ENCODE peak calls at places on chromosome 15, in five cellular contexts. One of them, this sample, is unnamed.

GRCh38 chr15:64429448-64429847 is 30.9 kb upstream of the ZNF609 start:
- DNase-seq in mucosa of descending colon: no peak
- DNase-seq in IMR-90: no peak
- DNase-seq in mammary epithelial cell: no peak
- DNase-seq in cardiac fibroblast: no peak
- DNase-seq in this sample: no peak

GRCh38 chr15:25643120-25643519 is 204.3 kb upstream of the UBE3A start:
- DNase-seq in mucosa of descending colon: no peak
- DNase-seq in IMR-90: no peak
- DNase-seq in mammary epithelial cell: no peak
- DNase-seq in cardiac fibroblast: no peak
- DNase-seq in this sample: no peak

GRCh38 chr15:74208901-74209559 is 6.4 kb upstream of the STRA6 start:
- DNase-seq in mucosa of descending colon: no peak
- DNase-seq in IMR-90: peak; percentile 48
- DNase-seq in mammary epithelial cell: no peak
- DNase-seq in cardiac fibroblast: peak; percentile 47
- DNase-seq in this sample: peak; percentile 67

GRCh38 chr15:25597576-25597975 is 158.8 kb upstream of the UBE3A start:
- DNase-seq in mucosa of descending colon: no peak
- DNase-seq in IMR-90: no peak
- DNase-seq in mammary epithelial cell: no peak
- DNase-seq in cardiac fibroblast: no peak
- DNase-seq in this sample: no peak

GRCh38 chr15:36501063-36501678 is 78.3 kb upstream of the CDIN1 start:
- DNase-seq in mucosa of descending colon: peak; percentile 41
- DNase-seq in IMR-90: peak; percentile 79
- DNase-seq in mammary epithelial cell: peak; percentile 63
- DNase-seq in cardiac fibroblast: peak; percentile 80
- DNase-seq in this sample: peak; percentile 83

GRCh38 chr15:77676569-77677375 is 44.1 kb upstream of the LINGO1 start:
- DNase-seq in mucosa of descending colon: no peak
- DNase-seq in IMR-90: no peak
- DNase-seq in mammary epithelial cell: no peak
- DNase-seq in cardiac fibroblast: no peak
- DNase-seq in this sample: no peak

GRCh38 chr15:78506971-78507830 is at the start of gene HYKK:
- DNase-seq in mucosa of descending colon: peak; percentile 93
- DNase-seq in IMR-90: peak; percentile 96
- DNase-seq in mammary epithelial cell: peak; percentile 98
- DNase-seq in cardiac fibroblast: peak; percentile 98
- DNase-seq in this sample: peak; percentile 99

GRCh38 chr15:33152502-33153109 is 41.9 kb downstream of the FMN1 start:
- DNase-seq in mucosa of descending colon: no peak
- DNase-seq in IMR-90: peak; percentile 11
- DNase-seq in mammary epithelial cell: peak; percentile 77
- DNase-seq in cardiac fibroblast: peak; percentile 49
- DNase-seq in this sample: peak; percentile 66

GRCh38 chr15:79394231-79394630 is 37.9 kb upstream of the MINAR1 start:
- DNase-seq in mucosa of descending colon: no peak
- DNase-seq in IMR-90: peak; percentile 79
- DNase-seq in mammary epithelial cell: no peak
- DNase-seq in cardiac fibroblast: peak; percentile 58
- DNase-seq in this sample: peak; percentile 54

GRCh38 chr15:99076555-99077308 is 28.1 kb upstream of the SYNM start:
- DNase-seq in mucosa of descending colon: peak; percentile 62
- DNase-seq in IMR-90: peak; percentile 86
- DNase-seq in mammary epithelial cell: peak; percentile 72
- DNase-seq in cardiac fibroblast: peak; percentile 88
- DNase-seq in this sample: peak; percentile 86

GRCh38 chr15:93141373-93141790 is 52.4 kb upstream of the RGMA start:
- DNase-seq in mucosa of descending colon: peak; percentile 7
- DNase-seq in IMR-90: no peak
- DNase-seq in mammary epithelial cell: no peak
- DNase-seq in cardiac fibroblast: no peak
- DNase-seq in this sample: no peak

GRCh38 chr15:70742928-70743327 is 20.4 kb downstream of the UACA start:
- DNase-seq in mucosa of descending colon: no peak
- DNase-seq in IMR-90: no peak
- DNase-seq in mammary epithelial cell: no peak
- DNase-seq in cardiac fibroblast: peak; percentile 45
- DNase-seq in this sample: peak; percentile 78

GRCh38 chr15:41622901-41623300 is 37.3 kb upstream of the MGA start:
- DNase-seq in mucosa of descending colon: no peak
- DNase-seq in IMR-90: no peak
- DNase-seq in mammary epithelial cell: no peak
- DNase-seq in cardiac fibroblast: no peak
- DNase-seq in this sample: no peak

GRCh38 chr15:64092864-64093626 is 593 bp downstream of the CIAO2A start:
- DNase-seq in mucosa of descending colon: peak; percentile 66
- DNase-seq in IMR-90: peak; percentile 64
- DNase-seq in mammary epithelial cell: peak; percentile 38
- DNase-seq in cardiac fibroblast: peak; percentile 58
- DNase-seq in this sample: peak; percentile 75

GRCh38 chr15:38564557-38565286 is at the start of gene RASGRP1:
- DNase-seq in mucosa of descending colon: peak; percentile 76
- DNase-seq in IMR-90: peak; percentile 56
- DNase-seq in mammary epithelial cell: peak; percentile 47
- DNase-seq in cardiac fibroblast: peak; percentile 37
- DNase-seq in this sample: peak; percentile 50

GRCh38 chr15:58331903-58332675 is 99.7 kb upstream of the LIPC start:
- DNase-seq in mucosa of descending colon: peak; percentile 83
- DNase-seq in IMR-90: peak; percentile 100
- DNase-seq in mammary epithelial cell: peak; percentile 98
- DNase-seq in cardiac fibroblast: peak; percentile 100
- DNase-seq in this sample: peak; percentile 100
- H3K4me3 ChIP-seq in mucosa of descending colon: no peak overlapping the region
- H3K4me3 ChIP-seq in IMR-90: no peak overlapping the region
- H3K4me3 ChIP-seq in mammary epithelial cell: no peak overlapping the region
- H3K4me3 ChIP-seq in cardiac fibroblast: no peak overlapping the region
- H3K4me3 ChIP-seq in this sample: no peak overlapping the region

DNA sequence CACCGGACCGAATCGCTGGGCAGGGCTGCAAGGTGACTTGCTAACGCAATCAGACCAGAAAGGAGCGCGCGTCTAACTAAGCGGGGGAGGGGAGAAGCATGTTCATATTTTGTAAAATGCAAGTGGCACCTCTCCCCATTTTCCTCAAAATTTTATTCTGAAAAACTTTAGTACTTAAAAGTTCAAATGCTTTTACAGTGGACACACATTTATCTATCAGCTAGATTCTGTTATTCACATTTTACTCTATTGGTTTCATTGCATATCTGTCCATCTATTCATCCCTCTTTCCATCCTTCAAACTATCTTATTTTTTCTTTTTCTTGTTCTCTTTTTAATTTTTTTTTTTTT is 46.1 kb upstream of the KLHL25 start:
- DNase-seq in mucosa of descending colon: no peak
- DNase-seq in IMR-90: no peak
- DNase-seq in mammary epithelial cell: no peak
- DNase-seq in cardiac fibroblast: no peak
- DNase-seq in this sample: no peak
- H3K4me3 ChIP-seq in mucosa of descending colon: no peak overlapping the region
- H3K4me3 ChIP-seq in IMR-90: no peak overlapping the region
- H3K4me3 ChIP-seq in mammary epithelial cell: no peak overlapping the region
- H3K4me3 ChIP-seq in cardiac fibroblast: peak overlapping the region; percentile 26
- H3K4me3 ChIP-seq in this sample: peak overlapping the region; percentile 56

GRCh38 chr15:83655237-83655616 is 1.3 kb downstream of the ADAMTSL3 start:
- DNase-seq in mucosa of descending colon: no peak
- DNase-seq in IMR-90: no peak
- DNase-seq in mammary epithelial cell: no peak
- DNase-seq in cardiac fibroblast: no peak
- DNase-seq in this sample: no peak

GRCh38 chr15:83656192-83656591 is 2.3 kb downstream of the ADAMTSL3 start:
- DNase-seq in mucosa of descending colon: no peak
- DNase-seq in IMR-90: no peak
- DNase-seq in mammary epithelial cell: no peak
- DNase-seq in cardiac fibroblast: no peak
- DNase-seq in this sample: no peak

GRCh38 chr15:83653639-83654378 is at the start of gene ADAMTSL3:
- DNase-seq in mucosa of descending colon: peak; percentile 66
- DNase-seq in IMR-90: no peak
- DNase-seq in mammary epithelial cell: peak; percentile 48
- DNase-seq in cardiac fibroblast: peak; percentile 44
- DNase-seq in this sample: peak; percentile 41

GRCh38 chr15:83653288-83653638 is 660 bp upstream of the ADAMTSL3 start:
- DNase-seq in mucosa of descending colon: no peak
- DNase-seq in IMR-90: no peak
- DNase-seq in mammary epithelial cell: no peak
- DNase-seq in cardiac fibroblast: no peak
- DNase-seq in this sample: no peak

GRCh38 chr15:83654379-83655236 is 685 bp downstream of the ADAMTSL3 start:
- DNase-seq in mucosa of descending colon: no peak
- DNase-seq in IMR-90: no peak
- DNase-seq in mammary epithelial cell: no peak
- DNase-seq in cardiac fibroblast: no peak
- DNase-seq in this sample: no peak
- H3K4me3 ChIP-seq in mucosa of descending colon: no peak overlapping the region
- H3K4me3 ChIP-seq in IMR-90: no peak overlapping the region
- H3K4me3 ChIP-seq in mammary epithelial cell: peak overlapping the region; percentile 3
- H3K4me3 ChIP-seq in cardiac fibroblast: peak overlapping the region; percentile 4
- H3K4me3 ChIP-seq in this sample: peak overlapping the region; percentile 50

DNA sequence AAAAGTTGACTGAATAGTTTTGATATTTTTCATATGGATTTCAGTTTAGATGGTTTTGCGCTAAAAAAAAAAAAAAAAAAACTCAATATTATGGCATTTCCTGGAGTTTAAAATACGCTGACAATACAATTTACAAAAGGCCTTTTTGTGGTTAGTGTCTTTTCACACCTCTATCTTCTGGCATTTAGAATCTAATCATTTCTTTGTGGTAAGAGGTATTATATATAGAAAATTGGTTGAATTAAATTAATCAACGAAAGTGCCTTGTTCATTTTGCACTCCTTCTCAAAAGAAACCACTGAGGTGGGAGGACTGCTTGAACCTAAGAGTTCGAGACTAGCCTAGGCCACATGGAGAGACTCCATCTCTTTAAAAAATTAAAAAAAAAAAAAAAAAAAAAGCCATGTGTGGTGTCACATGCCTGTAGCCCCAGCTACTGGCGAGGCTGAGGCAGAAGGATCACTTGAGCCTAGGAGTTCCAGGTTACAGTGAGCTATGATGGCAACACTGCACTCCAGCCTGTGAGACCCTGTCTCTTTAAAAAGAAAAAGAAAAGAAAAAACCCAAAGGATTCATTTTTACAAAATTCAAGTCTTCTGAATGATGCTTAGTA is 90.0 kb upstream of the ICE2 start:
- DNase-seq in mucosa of descending colon: no peak
- DNase-seq in IMR-90: no peak
- DNase-seq in mammary epithelial cell: no peak
- DNase-seq in cardiac fibroblast: no peak
- DNase-seq in this sample: no peak
- H3K4me3 ChIP-seq in mucosa of descending colon: no peak overlapping the region
- H3K4me3 ChIP-seq in IMR-90: no peak overlapping the region
- H3K4me3 ChIP-seq in mammary epithelial cell: no peak overlapping the region
- H3K4me3 ChIP-seq in cardiac fibroblast: no peak overlapping the region
- H3K4me3 ChIP-seq in this sample: no peak overlapping the region

GRCh38 chr15:34755419-34755773 is 598 bp upstream of the GJD2 start:
- DNase-seq in mucosa of descending colon: no peak
- DNase-seq in IMR-90: no peak
- DNase-seq in mammary epithelial cell: no peak
- DNase-seq in cardiac fibroblast: no peak
- DNase-seq in this sample: no peak
- H3K4me3 ChIP-seq in mucosa of descending colon: no peak overlapping the region
- H3K4me3 ChIP-seq in IMR-90: no peak overlapping the region
- H3K4me3 ChIP-seq in mammary epithelial cell: no peak overlapping the region
- H3K4me3 ChIP-seq in cardiac fibroblast: no peak overlapping the region
- H3K4me3 ChIP-seq in this sample: no peak overlapping the region

This sample was measured in choroid plexus epithelial cell.